ENCODE peak calls at places on chromosomes 2 and 18, in four cellular contexts. One of them, this sample, is unnamed.
A peak's percentile ranks its signal among the peaks of the same experiment; 100 is the strongest.

GRCh38 chr2:169360984-169361705 is 1.2 kb downstream of the LRP2 start:
- DNase-seq in neuronal stem cell: peak; percentile 63
- DNase-seq in colonic mucosa: no peak
- DNase-seq in H1: no peak
- DNase-seq in this sample: no peak

GRCh38 chr2:236944561-236944960 is 141.1 kb upstream of the COPS8 start:
- DNase-seq in neuronal stem cell: no peak
- DNase-seq in colonic mucosa: peak; percentile 13
- DNase-seq in H1: no peak
- DNase-seq in this sample: no peak

GRCh38 chr2:84865181-84865783 is 15.6 kb downstream of the TRABD2A start:
- DNase-seq in H1: no peak
- DNase-seq in colonic mucosa: no peak
- DNase-seq in neuronal stem cell: no peak
- DNase-seq in this sample: no peak

GRCh38 chr2:232483923-232484627 is 3.6 kb downstream of the ECEL1 start:
- DNase-seq in H1: no peak
- DNase-seq in neuronal stem cell: no peak
- DNase-seq in colonic mucosa: no peak
- DNase-seq in this sample: peak; percentile 34

GRCh38 chr18:37484893-37485834 is 80.4 kb downstream of the CELF4 start:
- DNase-seq in neuronal stem cell: peak; percentile 42
- DNase-seq in colonic mucosa: no peak
- DNase-seq in H1: peak; percentile 43
- DNase-seq in this sample: no peak

GRCh38 chr2:214135966-214136365 is 274.9 kb upstream of the VWC2L start:
- DNase-seq in H1: no peak
- DNase-seq in colonic mucosa: no peak
- DNase-seq in neuronal stem cell: no peak
- DNase-seq in this sample: no peak

GRCh38 chr2:36857713-36858112 is 108.6 kb downstream of the STRN start:
- DNase-seq in neuronal stem cell: no peak
- DNase-seq in colonic mucosa: no peak
- DNase-seq in H1: no peak
- DNase-seq in this sample: no peak

GRCh38 chr18:12491611-12492435 is 84.1 kb downstream of the PRELID3A start:
- DNase-seq in colonic mucosa: no peak
- DNase-seq in H1: no peak
- DNase-seq in neuronal stem cell: no peak
- DNase-seq in this sample: no peak

GRCh38 chr2:235494716-235495372 is 1.0 kb downstream of the AGAP1 start:
- DNase-seq in colonic mucosa: no peak
- DNase-seq in H1: no peak
- DNase-seq in neuronal stem cell: peak; percentile 46
- DNase-seq in this sample: peak; percentile 84

GRCh38 chr2:235492850-235493344 is 946 bp upstream of the AGAP1 start:
- DNase-seq in H1: no peak
- DNase-seq in neuronal stem cell: no peak
- DNase-seq in colonic mucosa: no peak
- DNase-seq in this sample: no peak

GRCh38 chr2:235493402-235493774 is 455 bp upstream of the AGAP1 start:
- DNase-seq in H1: no peak
- DNase-seq in neuronal stem cell: no peak
- DNase-seq in colonic mucosa: no peak
- DNase-seq in this sample: no peak

GRCh38 chr2:235495373-235496238 is 1.8 kb downstream of the AGAP1 start:
- DNase-seq in H1: no peak
- DNase-seq in colonic mucosa: no peak
- DNase-seq in neuronal stem cell: no peak
- DNase-seq in this sample: no peak

GRCh38 chr2:235493775-235494715 is at the start of gene AGAP1:
- DNase-seq in colonic mucosa: peak; percentile 90
- DNase-seq in neuronal stem cell: peak; percentile 86
- DNase-seq in H1: peak; percentile 56
- DNase-seq in this sample: peak; percentile 95
- H3K4me3 ChIP-seq in colonic mucosa: peak within 1 kb of the TSS; percentile 54
- H3K4me3 ChIP-seq in neuronal stem cell: peak within 1 kb of the TSS; percentile 94
- H3K4me3 ChIP-seq in H1: peak within 1 kb of the TSS; percentile 52
- H3K4me3 ChIP-seq in this sample: peak within 1 kb of the TSS; percentile 78

GRCh38 chr2:137943948-137944347 is 20.3 kb upstream of the HNMT start:
- DNase-seq in neuronal stem cell: no peak
- DNase-seq in colonic mucosa: no peak
- DNase-seq in H1: no peak
- DNase-seq in this sample: no peak

GRCh38 chr2:137946227-137946626 is 18.0 kb upstream of the HNMT start:
- DNase-seq in colonic mucosa: no peak
- DNase-seq in H1: no peak
- DNase-seq in neuronal stem cell: no peak
- DNase-seq in this sample: no peak

GRCh38 chr2:137943035-137943830 is 21.0 kb upstream of the HNMT start:
- DNase-seq in neuronal stem cell: no peak
- DNase-seq in H1: no peak
- DNase-seq in colonic mucosa: no peak
- DNase-seq in this sample: no peak

GRCh38 chr2:137945229-137945628 is 19.0 kb upstream of the HNMT start:
- DNase-seq in neuronal stem cell: no peak
- DNase-seq in colonic mucosa: no peak
- DNase-seq in H1: no peak
- DNase-seq in this sample: no peak

DNA sequence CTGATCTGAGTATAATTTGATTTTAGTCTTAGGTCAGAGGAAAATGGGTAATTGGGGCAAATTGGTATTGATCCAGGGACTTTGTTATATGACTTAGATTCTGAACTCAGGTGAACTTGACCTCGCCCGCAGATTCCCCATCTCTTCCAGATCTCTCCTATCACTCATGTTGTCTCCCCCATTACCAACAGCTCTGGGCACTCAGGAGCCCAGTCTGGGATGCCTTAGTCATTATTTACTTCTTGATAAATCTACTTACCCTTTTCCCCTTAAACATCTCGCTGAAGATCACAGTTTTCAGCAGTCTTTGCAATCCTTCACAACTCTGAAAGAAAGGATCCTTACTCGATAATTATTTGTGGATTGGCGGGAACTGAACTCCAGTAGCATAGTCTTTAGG is 19.6 kb upstream of the HNMT start:
- DNase-seq in neuronal stem cell: no peak
- DNase-seq in H1: no peak
- DNase-seq in colonic mucosa: no peak
- DNase-seq in this sample: no peak
- H3K9ac ChIP-seq in neuronal stem cell: no peak overlapping the region
- H3K9ac ChIP-seq in H1: no peak overlapping the region
- H3K9ac ChIP-seq in colonic mucosa: no peak overlapping the region
- H3K9ac ChIP-seq in this sample: no peak overlapping the region

GRCh38 chr2:165436559-165436958 is 32.9 kb upstream of the CSRNP3 start:
- DNase-seq in colonic mucosa: no peak
- DNase-seq in neuronal stem cell: no peak
- DNase-seq in H1: no peak
- DNase-seq in this sample: no peak
- H3K4me3 ChIP-seq in colonic mucosa: no peak overlapping the region
- H3K4me3 ChIP-seq in neuronal stem cell: no peak overlapping the region
- H3K4me3 ChIP-seq in H1: no peak overlapping the region
- H3K4me3 ChIP-seq in this sample: no peak overlapping the region

DNA sequence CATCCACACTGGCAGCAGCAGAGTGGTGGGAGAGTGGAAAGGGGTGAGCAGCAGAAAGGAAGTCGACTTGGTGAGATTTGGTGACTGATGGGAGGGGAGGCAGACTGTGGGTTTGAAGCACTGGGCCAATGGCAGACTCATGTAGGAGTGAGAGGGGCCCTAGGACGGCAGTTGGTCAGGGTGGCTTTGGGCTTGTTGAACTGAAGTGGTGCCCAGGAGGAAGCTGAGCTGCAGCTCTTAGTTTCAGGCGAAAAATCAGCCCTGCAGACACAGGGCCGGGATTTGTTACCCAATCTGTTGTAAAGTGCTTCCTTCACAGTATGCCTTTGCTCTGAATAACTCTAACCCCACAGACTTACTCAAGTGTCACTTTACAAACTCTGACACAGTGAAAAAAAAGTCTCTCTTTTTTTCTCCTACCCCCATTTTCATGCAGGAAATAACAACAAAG is 226.7 kb downstream of the VAPA start:
- DNase-seq in H1: no peak
- DNase-seq in neuronal stem cell: no peak
- DNase-seq in colonic mucosa: no peak
- DNase-seq in this sample: no peak
- H3K9ac ChIP-seq in H1: no peak overlapping the region
- H3K9ac ChIP-seq in neuronal stem cell: no peak overlapping the region
- H3K9ac ChIP-seq in colonic mucosa: no peak overlapping the region
- H3K9ac ChIP-seq in this sample: no peak overlapping the region

DNA sequence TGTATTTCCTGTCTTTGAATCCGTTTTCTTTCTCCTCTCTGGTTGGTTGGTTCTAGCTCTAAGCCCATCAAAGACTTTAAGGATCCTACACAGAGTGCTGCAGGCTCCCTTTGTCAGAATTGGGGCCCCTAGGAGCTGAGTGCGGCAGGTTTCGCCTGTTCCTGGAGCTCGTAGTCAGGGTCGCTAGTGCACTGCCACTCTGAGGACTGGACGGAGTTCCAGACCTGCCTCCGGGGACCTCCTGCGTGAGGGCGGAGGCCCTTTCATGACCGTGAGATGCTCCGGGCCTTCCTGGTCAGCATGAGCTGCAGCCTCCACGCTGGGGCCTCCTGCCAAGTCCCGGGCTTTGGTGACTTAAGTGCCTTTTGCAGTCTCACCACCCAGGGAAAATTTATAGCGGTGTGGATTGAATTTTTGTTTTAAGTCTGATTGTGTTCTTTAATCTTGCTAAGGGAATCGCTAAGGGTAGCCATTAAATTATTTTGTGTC is 33.7 kb downstream of the CHRNA1 start:
- DNase-seq in colonic mucosa: no peak
- DNase-seq in neuronal stem cell: no peak
- DNase-seq in H1: no peak
- DNase-seq in this sample: no peak
- H3K4me3 ChIP-seq in colonic mucosa: peak overlapping the region; percentile 28
- H3K4me3 ChIP-seq in neuronal stem cell: no peak overlapping the region
- H3K4me3 ChIP-seq in H1: peak overlapping the region; percentile 46
- H3K4me3 ChIP-seq in this sample: peak overlapping the region; percentile 54

GRCh38 chr2:174830561-174830960 is 66.3 kb upstream of the CHRNA1 start:
- DNase-seq in colonic mucosa: no peak
- DNase-seq in H1: no peak
- DNase-seq in neuronal stem cell: no peak
- DNase-seq in this sample: no peak

GRCh38 chr2:174826051-174826450 is 61.8 kb upstream of the CHRNA1 start:
- DNase-seq in H1: no peak
- DNase-seq in neuronal stem cell: no peak
- DNase-seq in colonic mucosa: no peak
- DNase-seq in this sample: no peak

GRCh38 chr2:174829550-174829949 is 65.3 kb upstream of the CHRNA1 start:
- DNase-seq in neuronal stem cell: no peak
- DNase-seq in colonic mucosa: no peak
- DNase-seq in H1: no peak
- DNase-seq in this sample: no peak

GRCh38 chr2:174824098-174824497 is 59.8 kb upstream of the CHRNA1 start:
- DNase-seq in colonic mucosa: no peak
- DNase-seq in neuronal stem cell: no peak
- DNase-seq in H1: no peak
- DNase-seq in this sample: no peak

DNA sequence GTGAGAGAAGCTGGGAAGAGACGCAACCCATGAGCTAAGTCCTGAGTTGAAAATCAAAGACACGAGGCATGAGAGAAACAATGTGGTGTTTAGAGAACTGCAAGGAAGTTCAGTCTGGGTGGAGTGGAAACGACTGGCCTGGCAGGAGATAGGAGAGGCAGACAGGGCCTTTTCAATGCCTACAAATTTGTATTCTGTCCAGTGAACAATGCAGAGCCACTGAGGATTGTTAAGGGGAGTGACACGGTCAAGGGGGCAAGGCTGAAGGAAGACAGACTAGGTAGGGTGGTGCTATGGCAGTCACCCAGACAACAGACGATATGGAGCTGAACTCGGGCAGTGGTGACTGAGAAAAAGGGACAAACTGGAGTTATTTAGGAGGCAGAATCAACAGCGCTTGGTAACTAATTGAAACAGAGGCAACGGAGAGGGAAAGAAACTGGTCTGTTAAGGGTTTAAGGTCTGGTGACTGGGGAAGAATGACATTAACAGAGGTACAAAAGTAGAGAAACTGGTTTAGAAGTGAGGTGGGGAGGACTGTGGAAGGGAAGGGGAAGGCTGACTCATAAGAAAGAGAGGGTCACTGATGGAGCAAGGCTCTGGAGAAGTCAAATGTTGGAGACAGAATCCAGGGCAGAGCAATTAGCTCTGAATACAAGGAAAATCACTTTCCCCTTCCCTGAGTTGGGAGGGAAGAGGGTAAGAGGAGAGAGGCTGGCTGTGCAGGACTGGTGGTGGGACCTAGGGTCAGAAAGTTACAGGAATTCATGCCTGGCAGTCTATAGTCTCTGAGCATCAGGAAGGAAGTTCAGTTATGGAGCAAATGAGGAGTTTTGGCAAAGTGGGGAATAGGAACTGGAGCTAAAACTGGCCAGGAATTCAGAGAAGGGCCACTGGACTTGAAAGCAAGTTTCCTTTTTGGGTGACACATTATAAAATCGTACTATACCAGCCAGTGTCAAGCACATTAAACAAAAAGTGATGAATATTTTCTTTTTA is 63.4 kb upstream of the CHRNA1 start:
- DNase-seq in neuronal stem cell: no peak
- DNase-seq in H1: no peak
- DNase-seq in colonic mucosa: no peak
- DNase-seq in this sample: no peak
- H3K9ac ChIP-seq in neuronal stem cell: no peak overlapping the region
- H3K9ac ChIP-seq in H1: no peak overlapping the region
- H3K9ac ChIP-seq in colonic mucosa: no peak overlapping the region
- H3K9ac ChIP-seq in this sample: no peak overlapping the region

DNA sequence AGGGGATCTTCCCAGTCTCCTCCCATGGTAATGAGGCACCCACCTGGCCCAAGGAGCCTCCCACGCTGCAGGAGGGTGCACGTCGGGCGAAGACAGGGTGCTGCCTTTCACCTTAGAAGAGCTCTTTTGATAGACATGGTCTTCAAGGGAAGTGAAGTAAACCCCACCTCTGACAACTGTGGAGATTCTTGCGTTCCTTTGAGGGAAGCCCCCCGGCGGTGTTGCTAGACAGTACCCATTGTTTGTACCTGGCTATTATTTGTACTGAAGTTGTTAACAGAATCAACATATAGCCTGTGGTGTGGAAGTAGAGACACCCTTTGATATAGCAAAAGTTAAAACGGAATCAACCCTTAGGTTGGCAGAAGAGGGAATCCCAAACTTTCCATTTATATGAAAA is 648.0 kb downstream of the GALR1 start:
- DNase-seq in H1: no peak
- DNase-seq in colonic mucosa: no peak
- DNase-seq in neuronal stem cell: no peak
- DNase-seq in this sample: no peak
- H3K4me3 ChIP-seq in H1: no peak overlapping the region
- H3K4me3 ChIP-seq in colonic mucosa: no peak overlapping the region
- H3K4me3 ChIP-seq in neuronal stem cell: no peak overlapping the region
- H3K4me3 ChIP-seq in this sample: no peak overlapping the region